ENCODE peak calls at places on chromosomes 1 and 21, in seven cellular contexts. O, D, B, Y, T, Q and V are unnamed samples.

GRCh38 chr1:34754878-34755637 is at the start of gene GJB5:
- DNase-seq in Q (no peak), D (no peak), T (no peak), B (no peak), Y (no peak), O (no peak), V (no peak)

GRCh38 chr1:232596666-232597303 is 33.1 kb downstream of the SIPA1L2 start:
- DNase-seq in B (no peak), O (no peak), Q (no peak), Y (no peak), D (no peak), T (no peak), V (no peak)

GRCh38 chr1:58325797-58326196 is 220.7 kb downstream of the OMA1 start:
- DNase-seq in O (no peak), T (no peak), D (no peak), B (no peak), Y (no peak), Q (no peak), V (no peak)

GRCh38 chr1:155226910-155227260 is 18.4 kb downstream of the MTX1 start:
- DNase-seq in Y (no peak), T (no peak), O (peak), B (no peak), Q (no peak), D (peak), V (peak)

GRCh38 chr1:17122449-17123194 is 3.4 kb upstream of the PADI2 start:
- DNase-seq in B (no peak), Q (no peak), T (no peak), D (no peak), O (no peak), Y (no peak), V (peak)

GRCh38 chr1:203526572-203526971 is 32.6 kb downstream of the OPTC start:
- DNase-seq in T (no peak), Y (no peak), B (no peak), O (no peak), D (no peak), Q (no peak), V (no peak)

GRCh38 chr1:31730336-31731048 is 26.7 kb upstream of the COL16A1 start:
- DNase-seq in T (no peak), Y (no peak), Q (no peak), B (no peak), O (no peak), D (no peak), V (no peak)

GRCh38 chr1:19477284-19478240 is 7.8 kb downstream of the CAPZB start:
- DNase-seq in T (no peak), Q (no peak), B (peak), D (no peak), O (peak), Y (no peak), V (no peak)

GRCh38 chr1:37606481-37607263 is 10.9 kb upstream of the GNL2 start:
- DNase-seq in D (no peak), B (no peak), Y (no peak), O (no peak), Q (peak), T (no peak), V (no peak)

GRCh38 chr1:233034845-233035244 is 84.4 kb downstream of the NTPCR start:
- DNase-seq in T (no peak), Q (no peak), O (no peak), D (no peak), B (no peak), Y (no peak), V (no peak)

GRCh38 chr1:3763351-3764125 is 9.0 kb upstream of the SMIM1 start:
- DNase-seq in Q (no peak), O (no peak), D (peak), Y (no peak), B (no peak), T (no peak), V (no peak)

GRCh38 chr21:41835711-41836154 is 43.4 kb downstream of the PRDM15 start:
- DNase-seq in Y (no peak), Q (no peak), O (no peak), T (no peak), B (no peak), D (no peak), V (peak)

GRCh38 chr1:27672750-27673112 is 739 bp upstream of the IFI6 start:
- DNase-seq in B (no peak), D (no peak), Q (peak), O (no peak), T (no peak), Y (no peak), V (no peak)

GRCh38 chr1:202283991-202284390 is 57.7 kb downstream of the UBE2T start:
- DNase-seq in Y (no peak), T (peak), B (no peak), O (no peak), D (no peak), Q (peak), V (no peak)

GRCh38 chr1:61951731-61952585 is 209.7 kb downstream of the PATJ start:
- DNase-seq in Q (peak), Y (no peak), O (no peak), T (no peak), D (no peak), B (no peak), V (no peak)